ENCODE peak calls at places on chromosomes 6 and 20, in seven cellular contexts. One of them, this sample, is unnamed.

GRCh38 chr6:137390264-137390787 is 103.9 kb downstream of the OLIG3 start:
- DNase-seq in stomach: no peak
- DNase-seq in sigmoid colon: no peak
- DNase-seq in breast epithelium: no peak
- DNase-seq in HCT116: no peak
- DNase-seq in spleen: no peak
- DNase-seq in esophagus muscularis mucosa: no peak
- DNase-seq in this sample: no peak

GRCh38 chr6:148566664-148567350 is 180.0 kb upstream of the UST start:
- DNase-seq in stomach: no peak
- DNase-seq in sigmoid colon: no peak
- DNase-seq in breast epithelium: no peak
- DNase-seq in HCT116: no peak
- DNase-seq in spleen: no peak
- DNase-seq in esophagus muscularis mucosa: no peak
- DNase-seq in this sample: no peak

GRCh38 chr6:89745728-89746127 is 73.9 kb downstream of the MDN1 start:
- DNase-seq in stomach: no peak
- DNase-seq in sigmoid colon: no peak
- DNase-seq in breast epithelium: no peak
- DNase-seq in HCT116: no peak
- DNase-seq in spleen: no peak
- DNase-seq in esophagus muscularis mucosa: no peak
- DNase-seq in this sample: no peak

GRCh38 chr6:39430968-39431523 is 108.5 kb upstream of the KCNK16 start:
- DNase-seq in stomach: peak; percentile 47
- DNase-seq in sigmoid colon: peak; percentile 72
- DNase-seq in breast epithelium: peak; percentile 70
- DNase-seq in HCT116: no peak
- DNase-seq in spleen: no peak
- DNase-seq in esophagus muscularis mucosa: peak; percentile 90
- DNase-seq in this sample: peak; percentile 76

GRCh38 chr6:166999845-167000253 is 652 bp downstream of the CEP43 start:
- DNase-seq in stomach: peak; percentile 26
- DNase-seq in sigmoid colon: no peak
- DNase-seq in breast epithelium: no peak
- DNase-seq in HCT116: no peak
- DNase-seq in spleen: no peak
- DNase-seq in esophagus muscularis mucosa: peak; percentile 64
- DNase-seq in this sample: no peak

GRCh38 chr20:57656252-57656820 is 36.1 kb upstream of the ZBP1 start:
- DNase-seq in stomach: peak; percentile 17
- DNase-seq in sigmoid colon: peak; percentile 55
- DNase-seq in breast epithelium: no peak
- DNase-seq in HCT116: no peak
- DNase-seq in spleen: peak; percentile 74
- DNase-seq in esophagus muscularis mucosa: peak; percentile 53
- DNase-seq in this sample: peak; percentile 52

GRCh38 chr20:5829241-5829809 is 79.1 kb downstream of the SHLD1 start:
- DNase-seq in stomach: no peak
- DNase-seq in sigmoid colon: no peak
- DNase-seq in breast epithelium: no peak
- DNase-seq in HCT116: no peak
- DNase-seq in spleen: no peak
- DNase-seq in esophagus muscularis mucosa: no peak
- DNase-seq in this sample: no peak

GRCh38 chr6:74410630-74411029 is 714.6 kb downstream of the CD109 start:
- DNase-seq in stomach: no peak
- DNase-seq in sigmoid colon: no peak
- DNase-seq in breast epithelium: no peak
- DNase-seq in HCT116: no peak
- DNase-seq in spleen: no peak
- DNase-seq in esophagus muscularis mucosa: no peak
- DNase-seq in this sample: no peak

GRCh38 chr6:30194797-30195690 is 18.2 kb downstream of the TRIM26 start:
- DNase-seq in stomach: no peak
- DNase-seq in sigmoid colon: no peak
- DNase-seq in breast epithelium: no peak
- DNase-seq in HCT116: no peak
- DNase-seq in spleen: no peak
- DNase-seq in esophagus muscularis mucosa: peak; percentile 64
- DNase-seq in this sample: no peak

GRCh38 chr6:56334937-56335336 is 87.6 kb upstream of the COL21A1 start:
- DNase-seq in stomach: no peak
- DNase-seq in sigmoid colon: no peak
- DNase-seq in breast epithelium: no peak
- DNase-seq in HCT116: no peak
- DNase-seq in spleen: no peak
- DNase-seq in esophagus muscularis mucosa: no peak
- DNase-seq in this sample: no peak

GRCh38 chr6:74070091-74070490 is 374.1 kb downstream of the CD109 start:
- DNase-seq in stomach: no peak
- DNase-seq in sigmoid colon: no peak
- DNase-seq in breast epithelium: no peak
- DNase-seq in HCT116: no peak
- DNase-seq in spleen: no peak
- DNase-seq in esophagus muscularis mucosa: no peak
- DNase-seq in this sample: no peak

GRCh38 chr6:111129003-111129402 is 41.7 kb downstream of the SLC16A10 start:
- DNase-seq in stomach: peak; percentile 76
- DNase-seq in sigmoid colon: peak; percentile 67
- DNase-seq in breast epithelium: no peak
- DNase-seq in HCT116: no peak
- DNase-seq in spleen: no peak
- DNase-seq in esophagus muscularis mucosa: no peak
- DNase-seq in this sample: no peak

GRCh38 chr6:145669627-145670034 is 65.7 kb downstream of the EPM2A start:
- DNase-seq in stomach: no peak
- DNase-seq in sigmoid colon: no peak
- DNase-seq in breast epithelium: no peak
- DNase-seq in HCT116: no peak
- DNase-seq in spleen: no peak
- DNase-seq in esophagus muscularis mucosa: no peak
- DNase-seq in this sample: no peak

GRCh38 chr6:35391240-35391968 is 49.0 kb downstream of the PPARD start:
- DNase-seq in stomach: peak; percentile 39
- DNase-seq in sigmoid colon: no peak
- DNase-seq in breast epithelium: no peak
- DNase-seq in HCT116: peak; percentile 70
- DNase-seq in spleen: no peak
- DNase-seq in esophagus muscularis mucosa: no peak
- DNase-seq in this sample: no peak

GRCh38 chr20:36107881-36108280 is 46.7 kb upstream of the EPB41L1 start:
- DNase-seq in stomach: no peak
- DNase-seq in sigmoid colon: no peak
- DNase-seq in breast epithelium: no peak
- DNase-seq in HCT116: no peak
- DNase-seq in spleen: no peak
- DNase-seq in esophagus muscularis mucosa: no peak
- DNase-seq in this sample: no peak

GRCh38 chr20:52081066-52081465 is 110.5 kb downstream of the ZFP64 start:
- DNase-seq in stomach: no peak
- DNase-seq in sigmoid colon: no peak
- DNase-seq in breast epithelium: no peak
- DNase-seq in HCT116: no peak
- DNase-seq in spleen: no peak
- DNase-seq in esophagus muscularis mucosa: no peak
- DNase-seq in this sample: no peak

GRCh38 chr20:52081791-52082190 is 109.8 kb downstream of the ZFP64 start:
- DNase-seq in stomach: no peak
- DNase-seq in sigmoid colon: no peak
- DNase-seq in breast epithelium: no peak
- DNase-seq in HCT116: no peak
- DNase-seq in spleen: no peak
- DNase-seq in esophagus muscularis mucosa: no peak
- DNase-seq in this sample: no peak

GRCh38 chr20:52084727-52085126 is 106.9 kb downstream of the ZFP64 start:
- DNase-seq in stomach: no peak
- DNase-seq in sigmoid colon: no peak
- DNase-seq in breast epithelium: no peak
- DNase-seq in HCT116: no peak
- DNase-seq in spleen: no peak
- DNase-seq in esophagus muscularis mucosa: no peak
- DNase-seq in this sample: no peak

GRCh38 chr20:52082612-52083011 is 109.0 kb downstream of the ZFP64 start:
- DNase-seq in stomach: no peak
- DNase-seq in sigmoid colon: no peak
- DNase-seq in breast epithelium: no peak
- DNase-seq in HCT116: no peak
- DNase-seq in spleen: no peak
- DNase-seq in esophagus muscularis mucosa: no peak
- DNase-seq in this sample: no peak

GRCh38 chr20:52083627-52084232 is 107.8 kb downstream of the ZFP64 start:
- DNase-seq in stomach: peak; percentile 59
- DNase-seq in sigmoid colon: peak; percentile 66
- DNase-seq in breast epithelium: peak; percentile 32
- DNase-seq in HCT116: peak; percentile 54
- DNase-seq in spleen: no peak
- DNase-seq in esophagus muscularis mucosa: no peak
- DNase-seq in this sample: no peak
- TF ChIP-seq CTCF in stomach: peak; percentile 21
- TF ChIP-seq CTCF in sigmoid colon: peak; percentile 42
- TF ChIP-seq CTCF in breast epithelium: peak; percentile 40
- TF ChIP-seq CTCF in HCT116: peak; percentile 85
- TF ChIP-seq CTCF in spleen: no peak
- TF ChIP-seq CTCF in esophagus muscularis mucosa: peak; percentile 56
- TF ChIP-seq CTCF in this sample: no peak

GRCh38 chr6:134683783-134684765 is 265.8 kb downstream of the ALDH8A1 start:
- DNase-seq in stomach: no peak
- DNase-seq in sigmoid colon: no peak
- DNase-seq in breast epithelium: no peak
- DNase-seq in HCT116: no peak
- DNase-seq in spleen: no peak
- DNase-seq in esophagus muscularis mucosa: no peak
- DNase-seq in this sample: no peak
- TF ChIP-seq POLR2AphosphoS5 in stomach: no peak
- TF ChIP-seq POLR2AphosphoS5 in sigmoid colon: no peak
- TF ChIP-seq POLR2AphosphoS5 in breast epithelium: no peak
- TF ChIP-seq POLR2AphosphoS5 in HCT116: no peak
- TF ChIP-seq POLR2AphosphoS5 in spleen: no peak
- TF ChIP-seq POLR2AphosphoS5 in esophagus muscularis mucosa: no peak
- TF ChIP-seq POLR2AphosphoS5 in this sample: no peak

GRCh38 chr20:17673082-17673481 is 9.0 kb downstream of the RRBP1 start:
- DNase-seq in stomach: no peak
- DNase-seq in sigmoid colon: no peak
- DNase-seq in breast epithelium: no peak
- DNase-seq in HCT116: no peak
- DNase-seq in spleen: no peak
- DNase-seq in esophagus muscularis mucosa: no peak
- DNase-seq in this sample: peak; percentile 30

GRCh38 chr20:17671051-17671450 is 11.0 kb downstream of the RRBP1 start:
- DNase-seq in stomach: no peak
- DNase-seq in sigmoid colon: no peak
- DNase-seq in breast epithelium: no peak
- DNase-seq in HCT116: no peak
- DNase-seq in spleen: no peak
- DNase-seq in esophagus muscularis mucosa: no peak
- DNase-seq in this sample: no peak

GRCh38 chr20:17668432-17668831 is 13.6 kb downstream of the RRBP1 start:
- DNase-seq in stomach: no peak
- DNase-seq in sigmoid colon: no peak
- DNase-seq in breast epithelium: no peak
- DNase-seq in HCT116: no peak
- DNase-seq in spleen: no peak
- DNase-seq in esophagus muscularis mucosa: no peak
- DNase-seq in this sample: no peak

GRCh38 chr20:17669306-17669931 is 12.6 kb downstream of the RRBP1 start:
- DNase-seq in stomach: no peak
- DNase-seq in sigmoid colon: no peak
- DNase-seq in breast epithelium: no peak
- DNase-seq in HCT116: no peak
- DNase-seq in spleen: no peak
- DNase-seq in esophagus muscularis mucosa: no peak
- DNase-seq in this sample: no peak

GRCh38 chr20:17671565-17671964 is 10.5 kb downstream of the RRBP1 start:
- DNase-seq in stomach: no peak
- DNase-seq in sigmoid colon: no peak
- DNase-seq in breast epithelium: no peak
- DNase-seq in HCT116: no peak
- DNase-seq in spleen: no peak
- DNase-seq in esophagus muscularis mucosa: no peak
- DNase-seq in this sample: peak; percentile 39
- H3K36me3 ChIP-seq in stomach: no peaks in the 10 kb centered on the region
- H3K36me3 ChIP-seq in sigmoid colon: no peaks in the 10 kb centered on the region
- H3K36me3 ChIP-seq in breast epithelium: no peaks in the 10 kb centered on the region
- H3K36me3 ChIP-seq in HCT116: peaks cover 2% of the 10 kb centered on the region
- H3K36me3 ChIP-seq in spleen: no peaks in the 10 kb centered on the region
- H3K36me3 ChIP-seq in esophagus muscularis mucosa: peaks cover 4% of the 10 kb centered on the region
- H3K36me3 ChIP-seq in this sample: no peaks in the 10 kb centered on the region

GRCh38 chr20:62665153-62665754 is 23.0 kb downstream of the SLCO4A1 start:
- DNase-seq in stomach: no peak
- DNase-seq in sigmoid colon: no peak
- DNase-seq in breast epithelium: no peak
- DNase-seq in HCT116: no peak
- DNase-seq in spleen: no peak
- DNase-seq in esophagus muscularis mucosa: no peak
- DNase-seq in this sample: no peak

GRCh38 chr20:62667530-62668440 is 25.5 kb downstream of the SLCO4A1 start:
- DNase-seq in stomach: no peak
- DNase-seq in sigmoid colon: no peak
- DNase-seq in breast epithelium: no peak
- DNase-seq in HCT116: no peak
- DNase-seq in spleen: no peak
- DNase-seq in esophagus muscularis mucosa: no peak
- DNase-seq in this sample: no peak

GRCh38 chr20:62665826-62666735 is 23.8 kb downstream of the SLCO4A1 start:
- DNase-seq in stomach: peak; percentile 37
- DNase-seq in sigmoid colon: no peak
- DNase-seq in breast epithelium: no peak
- DNase-seq in HCT116: no peak
- DNase-seq in spleen: no peak
- DNase-seq in esophagus muscularis mucosa: no peak
- DNase-seq in this sample: no peak

GRCh38 chr20:62668441-62669027 is 26.2 kb downstream of the SLCO4A1 start:
- DNase-seq in stomach: peak; percentile 76
- DNase-seq in sigmoid colon: peak; percentile 90
- DNase-seq in breast epithelium: peak; percentile 57
- DNase-seq in HCT116: peak; percentile 24
- DNase-seq in spleen: no peak
- DNase-seq in esophagus muscularis mucosa: no peak
- DNase-seq in this sample: no peak

DNA sequence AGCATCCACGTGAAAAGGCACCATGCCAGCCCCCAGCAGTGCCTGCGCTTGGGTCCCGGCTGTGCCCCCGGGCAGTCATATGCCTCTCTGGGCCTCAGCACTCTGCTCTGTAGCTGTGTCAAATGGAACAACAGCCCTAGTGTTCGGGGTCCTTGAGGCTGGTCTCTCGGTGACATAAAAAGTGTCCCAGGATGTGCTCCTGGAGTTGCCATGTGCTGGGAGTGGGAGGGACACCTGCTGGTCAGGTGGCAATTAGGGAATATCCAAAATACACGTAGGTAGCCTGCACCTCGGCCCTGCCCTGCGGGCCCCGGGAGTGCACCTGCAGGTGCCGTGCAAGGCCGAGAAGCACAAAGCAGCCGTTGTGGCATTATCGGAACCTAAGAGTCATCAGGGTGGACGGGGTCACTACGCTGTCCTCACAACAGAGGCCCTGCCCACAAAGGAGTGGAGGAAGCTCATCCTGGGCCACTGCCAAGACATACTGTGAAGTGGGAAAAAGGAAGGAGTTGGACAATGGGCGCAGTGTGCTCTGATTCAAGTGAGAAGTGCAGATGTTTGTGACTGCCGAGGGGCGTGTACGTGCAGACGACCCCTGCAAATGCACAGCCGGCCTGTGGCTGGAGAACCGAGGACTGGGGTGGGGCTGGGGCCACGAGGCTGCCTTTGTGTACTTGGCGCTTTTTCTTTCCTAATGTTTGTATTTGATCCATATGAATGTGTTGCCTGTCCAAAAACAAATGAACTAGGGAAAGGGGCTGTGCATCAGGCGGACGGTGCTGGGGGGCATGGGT is 24.6 kb downstream of the SLCO4A1 start:
- DNase-seq in stomach: peak; percentile 77
- DNase-seq in sigmoid colon: no peak
- DNase-seq in breast epithelium: peak; percentile 77
- DNase-seq in HCT116: no peak
- DNase-seq in spleen: no peak
- DNase-seq in esophagus muscularis mucosa: no peak
- DNase-seq in this sample: no peak
- TF ChIP-seq CTCF in stomach: no peak
- TF ChIP-seq CTCF in sigmoid colon: no peak
- TF ChIP-seq CTCF in breast epithelium: no peak
- TF ChIP-seq CTCF in HCT116: no peak
- TF ChIP-seq CTCF in spleen: no peak
- TF ChIP-seq CTCF in esophagus muscularis mucosa: no peak
- TF ChIP-seq CTCF in this sample: no peak